ENCODE peak calls at places on chromosomes 2 and 18, in five cellular contexts. One of them, this sample, is unnamed. For H3K27me3, the result is how much of the 10 kb centered on the place peaks cover.

GRCh38 chr2:234964631-234965461 is 13.0 kb downstream of the SH3BP4 start:
- DNase-seq in fibroblast of lung: no peak
- DNase-seq in IMR-90: no peak
- DNase-seq in left ventricle myocardium inferior: no peak
- DNase-seq in PC-3: no peak
- DNase-seq in this sample: peak

GRCh38 chr2:29216609-29216909 is 101.3 kb downstream of the CLIP4 start:
- DNase-seq in fibroblast of lung: no peak
- DNase-seq in IMR-90: no peak
- DNase-seq in left ventricle myocardium inferior: no peak
- DNase-seq in PC-3: no peak
- DNase-seq in this sample: no peak

GRCh38 chr2:240935101-240935876 is 29.2 kb downstream of the CROCC2 start:
- DNase-seq in fibroblast of lung: no peak
- DNase-seq in IMR-90: no peak
- DNase-seq in left ventricle myocardium inferior: no peak
- DNase-seq in PC-3: no peak
- DNase-seq in this sample: no peak

GRCh38 chr18:42719221-42719620 is 396.3 kb downstream of the RIT2 start:
- DNase-seq in fibroblast of lung: no peak
- DNase-seq in IMR-90: no peak
- DNase-seq in left ventricle myocardium inferior: no peak
- DNase-seq in PC-3: no peak
- DNase-seq in this sample: peak

GRCh38 chr18:8045160-8045885 is 478.2 kb downstream of the PTPRM start:
- DNase-seq in fibroblast of lung: no peak
- DNase-seq in IMR-90: no peak
- DNase-seq in left ventricle myocardium inferior: no peak
- DNase-seq in PC-3: no peak
- DNase-seq in this sample: no peak

GRCh38 chr2:144183744-144184143 is 336.2 kb downstream of the ZEB2 start:
- DNase-seq in fibroblast of lung: peak
- DNase-seq in IMR-90: peak
- DNase-seq in left ventricle myocardium inferior: no peak
- DNase-seq in PC-3: no peak
- DNase-seq in this sample: no peak

GRCh38 chr18:22817844-22818243 is 115.3 kb upstream of the RBBP8 start:
- DNase-seq in fibroblast of lung: no peak
- DNase-seq in IMR-90: peak
- DNase-seq in left ventricle myocardium inferior: no peak
- DNase-seq in PC-3: peak
- DNase-seq in this sample: peak

GRCh38 chr2:288002-288742 is at the start of gene ALKAL2:
- DNase-seq in fibroblast of lung: no peak
- DNase-seq in IMR-90: no peak
- DNase-seq in left ventricle myocardium inferior: no peak
- DNase-seq in PC-3: no peak
- DNase-seq in this sample: peak

GRCh38 chr2:23687713-23688112 is 239.2 kb downstream of the ATAD2B start:
- DNase-seq in fibroblast of lung: no peak
- DNase-seq in IMR-90: no peak
- DNase-seq in left ventricle myocardium inferior: no peak
- DNase-seq in PC-3: no peak
- DNase-seq in this sample: no peak

GRCh38 chr2:73177645-73178255 is 24.6 kb upstream of the NOTO start:
- DNase-seq in fibroblast of lung: no peak
- DNase-seq in IMR-90: no peak
- DNase-seq in left ventricle myocardium inferior: no peak
- DNase-seq in PC-3: no peak
- DNase-seq in this sample: no peak
- H3K4me3 ChIP-seq in fibroblast of lung: no peak
- H3K4me3 ChIP-seq in IMR-90: no peak
- H3K4me3 ChIP-seq in left ventricle myocardium inferior: peak
- H3K4me3 ChIP-seq in PC-3: peak
- H3K4me3 ChIP-seq in this sample: peak

GRCh38 chr2:112789186-112789585 is 4.9 kb upstream of the IL1A start:
- DNase-seq in fibroblast of lung: no peak
- DNase-seq in IMR-90: no peak
- DNase-seq in left ventricle myocardium inferior: no peak
- DNase-seq in PC-3: no peak
- DNase-seq in this sample: no peak
- H3K27me3 ChIP-seq in fibroblast of lung: under half
- H3K27me3 ChIP-seq in IMR-90: under half
- H3K27me3 ChIP-seq in left ventricle myocardium inferior: under half
- H3K27me3 ChIP-seq in PC-3: under half
- H3K27me3 ChIP-seq in this sample: under half

GRCh38 chr2:54271236-54271635 is 15.2 kb upstream of the TSPYL6 start:
- DNase-seq in fibroblast of lung: no peak
- DNase-seq in IMR-90: no peak
- DNase-seq in left ventricle myocardium inferior: no peak
- DNase-seq in PC-3: no peak
- DNase-seq in this sample: no peak
- H3K4me3 ChIP-seq in fibroblast of lung: no peak
- H3K4me3 ChIP-seq in IMR-90: no peak
- H3K4me3 ChIP-seq in left ventricle myocardium inferior: no peak
- H3K4me3 ChIP-seq in PC-3: no peak
- H3K4me3 ChIP-seq in this sample: no peak

GRCh38 chr2:26530141-26530540 is 52.2 kb upstream of the OTOF start:
- DNase-seq in fibroblast of lung: no peak
- DNase-seq in IMR-90: no peak
- DNase-seq in left ventricle myocardium inferior: no peak
- DNase-seq in PC-3: no peak
- DNase-seq in this sample: no peak

GRCh38 chr2:26534098-26534864 is 56.4 kb upstream of the OTOF start:
- DNase-seq in fibroblast of lung: no peak
- DNase-seq in IMR-90: no peak
- DNase-seq in left ventricle myocardium inferior: no peak
- DNase-seq in PC-3: no peak
- DNase-seq in this sample: no peak

GRCh38 chr2:26530696-26531095 is 52.8 kb upstream of the OTOF start:
- DNase-seq in fibroblast of lung: no peak
- DNase-seq in IMR-90: peak
- DNase-seq in left ventricle myocardium inferior: no peak
- DNase-seq in PC-3: no peak
- DNase-seq in this sample: peak

GRCh38 chr2:26533661-26534060 is 55.7 kb upstream of the OTOF start:
- DNase-seq in fibroblast of lung: no peak
- DNase-seq in IMR-90: no peak
- DNase-seq in left ventricle myocardium inferior: no peak
- DNase-seq in PC-3: no peak
- DNase-seq in this sample: no peak

GRCh38 chr2:26532301-26533250 is 54.7 kb upstream of the OTOF start:
- DNase-seq in fibroblast of lung: no peak
- DNase-seq in IMR-90: no peak
- DNase-seq in left ventricle myocardium inferior: no peak
- DNase-seq in PC-3: no peak
- DNase-seq in this sample: no peak
- H3K27me3 ChIP-seq in fibroblast of lung: under half
- H3K27me3 ChIP-seq in IMR-90: half or more
- H3K27me3 ChIP-seq in left ventricle myocardium inferior: half or more
- H3K27me3 ChIP-seq in PC-3: under half
- H3K27me3 ChIP-seq in this sample: under half

DNA sequence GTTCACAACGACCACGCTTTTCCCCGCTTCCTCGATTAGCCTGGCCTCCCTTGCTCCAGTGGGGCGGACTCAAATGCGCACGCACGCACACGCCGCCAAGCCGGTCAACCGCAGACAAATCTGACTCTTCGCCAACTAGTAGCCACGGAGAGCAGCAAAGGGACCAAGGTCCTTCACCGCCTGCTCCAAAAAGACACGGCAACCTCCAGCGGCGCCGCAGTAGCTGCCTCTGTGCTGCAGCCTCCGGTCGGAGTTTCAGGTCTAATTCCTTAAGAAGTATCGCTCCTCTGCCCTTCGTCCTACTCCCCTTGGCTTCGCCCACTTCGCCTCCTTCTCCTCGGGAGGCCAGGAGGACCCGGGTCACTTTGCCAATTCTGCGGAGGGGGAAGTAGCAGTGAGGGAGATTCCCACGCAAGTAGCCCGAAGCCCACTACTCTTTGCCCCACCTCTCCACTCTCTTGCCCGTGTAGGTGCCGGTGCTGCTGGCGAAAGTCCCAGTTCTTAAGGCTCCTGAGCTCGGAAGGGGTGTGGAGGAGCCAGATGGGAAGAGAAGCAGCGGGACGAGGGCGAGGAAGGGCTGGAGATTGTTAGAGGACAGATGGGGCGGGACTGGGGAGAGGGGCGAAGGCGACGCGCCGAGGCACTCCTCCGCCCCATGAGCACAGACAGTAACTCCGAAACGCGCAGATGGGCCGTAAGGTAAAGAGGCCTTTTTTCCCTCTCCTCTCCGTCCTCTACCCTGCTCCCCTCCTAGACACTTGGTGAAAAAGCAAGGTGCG is 615 bp downstream of the AKAIN1 start:
- DNase-seq in fibroblast of lung: no peak
- DNase-seq in IMR-90: no peak
- DNase-seq in left ventricle myocardium inferior: peak
- DNase-seq in PC-3: no peak
- DNase-seq in this sample: no peak
- H3K4me3 ChIP-seq in fibroblast of lung: no peak
- H3K4me3 ChIP-seq in IMR-90: no peak
- H3K4me3 ChIP-seq in left ventricle myocardium inferior: no peak
- H3K4me3 ChIP-seq in PC-3: no peak
- H3K4me3 ChIP-seq in this sample: no peak

GRCh38 chr2:189477756-189478155 is 36.5 kb downstream of the WDR75 start:
- DNase-seq in fibroblast of lung: no peak
- DNase-seq in IMR-90: no peak
- DNase-seq in left ventricle myocardium inferior: no peak
- DNase-seq in PC-3: no peak
- DNase-seq in this sample: no peak
- H3K27me3 ChIP-seq in fibroblast of lung: under half
- H3K27me3 ChIP-seq in IMR-90: under half
- H3K27me3 ChIP-seq in left ventricle myocardium inferior: under half
- H3K27me3 ChIP-seq in PC-3: under half
- H3K27me3 ChIP-seq in this sample: under half

DNA sequence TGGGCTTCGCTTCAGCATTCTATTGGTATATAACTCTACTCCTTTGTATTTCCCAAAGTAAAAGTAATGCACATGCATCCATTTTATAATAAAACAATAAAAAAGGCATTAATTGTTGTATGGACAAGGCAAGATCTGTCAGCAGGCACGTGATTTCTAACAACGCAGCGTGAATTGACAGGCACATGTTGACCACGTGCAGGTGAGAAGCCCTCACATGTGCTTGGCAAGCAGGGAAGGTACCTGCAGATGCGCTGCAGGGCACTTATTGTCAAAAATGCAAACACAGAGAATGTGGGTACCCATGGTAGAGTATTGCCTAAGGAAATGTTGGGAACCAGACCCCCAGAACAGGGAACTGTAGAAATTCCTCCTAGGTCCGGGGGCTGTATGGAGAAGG is 515.0 kb upstream of the HS6ST1 start:
- DNase-seq in fibroblast of lung: no peak
- DNase-seq in IMR-90: no peak
- DNase-seq in left ventricle myocardium inferior: no peak
- DNase-seq in PC-3: no peak
- DNase-seq in this sample: no peak
- H3K4me3 ChIP-seq in fibroblast of lung: no peak
- H3K4me3 ChIP-seq in IMR-90: no peak
- H3K4me3 ChIP-seq in left ventricle myocardium inferior: no peak
- H3K4me3 ChIP-seq in PC-3: no peak
- H3K4me3 ChIP-seq in this sample: no peak

DNA sequence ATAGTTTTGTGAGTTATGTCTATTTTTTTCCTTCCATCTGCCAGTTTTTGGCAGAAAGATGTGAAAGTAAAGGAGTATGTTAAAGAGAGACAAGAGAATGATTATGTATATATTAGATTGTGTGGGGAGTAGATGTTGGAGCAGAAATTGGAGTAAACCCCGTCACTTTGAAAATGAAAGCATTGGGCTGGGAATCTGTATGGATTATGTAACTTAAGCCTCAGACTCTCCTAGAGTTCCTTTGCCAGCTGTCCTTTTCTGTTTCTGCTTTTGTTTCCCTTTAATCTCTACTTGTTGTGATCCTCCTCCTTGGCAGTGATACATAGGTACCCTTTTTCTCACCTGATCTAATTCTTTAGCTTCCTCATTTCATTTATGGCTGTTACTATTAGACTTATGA is 19.2 kb downstream of the CCDC138 start:
- DNase-seq in fibroblast of lung: no peak
- DNase-seq in IMR-90: no peak
- DNase-seq in left ventricle myocardium inferior: no peak
- DNase-seq in PC-3: no peak
- DNase-seq in this sample: no peak
- H3K27me3 ChIP-seq in fibroblast of lung: under half
- H3K27me3 ChIP-seq in IMR-90: under half
- H3K27me3 ChIP-seq in left ventricle myocardium inferior: under half
- H3K27me3 ChIP-seq in PC-3: under half
- H3K27me3 ChIP-seq in this sample: under half

GRCh38 chr2:200155652-200156051 is 150.8 kb upstream of the SPATS2L start:
- DNase-seq in fibroblast of lung: no peak
- DNase-seq in IMR-90: no peak
- DNase-seq in left ventricle myocardium inferior: no peak
- DNase-seq in PC-3: no peak
- DNase-seq in this sample: no peak
- H3K4me3 ChIP-seq in fibroblast of lung: no peak
- H3K4me3 ChIP-seq in IMR-90: no peak
- H3K4me3 ChIP-seq in left ventricle myocardium inferior: peak
- H3K4me3 ChIP-seq in PC-3: no peak
- H3K4me3 ChIP-seq in this sample: no peak